ENCODE peak calls at places on chromosomes 3 and 15, in five cellular contexts. One of them, this sample, is unnamed.

GRCh38 chr3:81295906-81296305 is 465.5 kb downstream of the GBE1 start:
- DNase-seq in HepG2: no peak
- DNase-seq in K562: no peak
- DNase-seq in GM12878: no peak
- DNase-seq in H1: no peak
- DNase-seq in this sample: no peak

GRCh38 chr3:16498130-16498890 is 15.2 kb downstream of the RFTN1 start:
- DNase-seq in HepG2: no peak
- DNase-seq in K562: no peak
- DNase-seq in GM12878: no peak
- DNase-seq in H1: no peak
- DNase-seq in this sample: no peak

GRCh38 chr15:78038585-78039247 is 38.8 kb downstream of the TBC1D2B start:
- DNase-seq in HepG2: no peak
- DNase-seq in K562: no peak
- DNase-seq in GM12878: no peak
- DNase-seq in H1: no peak
- DNase-seq in this sample: no peak

GRCh38 chr3:64440498-64440897 is 215.2 kb upstream of the PRICKLE2 start:
- DNase-seq in HepG2: no peak
- DNase-seq in K562: no peak
- DNase-seq in GM12878: no peak
- DNase-seq in H1: no peak
- DNase-seq in this sample: no peak

GRCh38 chr15:43105778-43106485 is at the start of gene UBR1:
- DNase-seq in HepG2: peak
- DNase-seq in K562: peak
- DNase-seq in GM12878: peak
- DNase-seq in H1: peak
- DNase-seq in this sample: peak

GRCh38 chr15:72994778-72995177 is 57.5 kb upstream of the NEO1 start:
- DNase-seq in HepG2: no peak
- DNase-seq in K562: no peak
- DNase-seq in GM12878: no peak
- DNase-seq in H1: no peak
- DNase-seq in this sample: no peak

GRCh38 chr3:156416846-156417581 is 137.9 kb downstream of the SSR3 start:
- DNase-seq in HepG2: no peak
- DNase-seq in K562: no peak
- DNase-seq in GM12878: no peak
- DNase-seq in H1: no peak
- DNase-seq in this sample: no peak

GRCh38 chr3:119257654-119258410 is 17.2 kb upstream of the B4GALT4 start:
- DNase-seq in HepG2: no peak
- DNase-seq in K562: no peak
- DNase-seq in GM12878: no peak
- DNase-seq in H1: no peak
- DNase-seq in this sample: no peak

GRCh38 chr3:196631655-196632032 is 7.8 kb upstream of the NRROS start:
- DNase-seq in HepG2: no peak
- DNase-seq in K562: peak
- DNase-seq in GM12878: no peak
- DNase-seq in H1: no peak
- DNase-seq in this sample: no peak

GRCh38 chr3:125351814-125352456 is 23.2 kb downstream of the ZNF148 start:
- DNase-seq in HepG2: no peak
- DNase-seq in K562: no peak
- DNase-seq in GM12878: no peak
- DNase-seq in H1: no peak
- DNase-seq in this sample: no peak

GRCh38 chr3:190131329-190131728 is 10.6 kb upstream of the P3H2 start:
- DNase-seq in HepG2: no peak
- DNase-seq in K562: no peak
- DNase-seq in GM12878: no peak
- DNase-seq in H1: no peak
- DNase-seq in this sample: peak

GRCh38 chr15:101167791-101168462 is 83.9 kb downstream of the CHSY1 start:
- DNase-seq in HepG2: peak
- DNase-seq in K562: peak
- DNase-seq in GM12878: no peak
- DNase-seq in H1: no peak
- DNase-seq in this sample: peak

GRCh38 chr3:191372122-191372521 is 41.8 kb upstream of the UTS2B start:
- DNase-seq in HepG2: no peak
- DNase-seq in K562: no peak
- DNase-seq in GM12878: no peak
- DNase-seq in H1: no peak
- DNase-seq in this sample: no peak

GRCh38 chr3:160544837-160545236 is 20.5 kb downstream of the KPNA4 start:
- DNase-seq in HepG2: no peak
- DNase-seq in K562: no peak
- DNase-seq in GM12878: no peak
- DNase-seq in H1: no peak
- DNase-seq in this sample: no peak

GRCh38 chr15:73753250-73754130 is at the start of gene INSYN1:
- DNase-seq in HepG2: no peak
- DNase-seq in K562: no peak
- DNase-seq in GM12878: no peak
- DNase-seq in H1: peak
- DNase-seq in this sample: no peak

GRCh38 chr3:136893848-136894443 is 31.9 kb downstream of the NCK1 start:
- DNase-seq in HepG2: peak
- DNase-seq in K562: no peak
- DNase-seq in GM12878: no peak
- DNase-seq in H1: no peak
- DNase-seq in this sample: no peak

GRCh38 chr15:52749250-52749649 is 40.9 kb downstream of the ONECUT1 start:
- DNase-seq in HepG2: no peak
- DNase-seq in K562: no peak
- DNase-seq in GM12878: peak
- DNase-seq in H1: no peak
- DNase-seq in this sample: no peak

GRCh38 chr15:80411788-80412288 is 7.7 kb downstream of the ARNT2 start:
- DNase-seq in HepG2: no peak
- DNase-seq in K562: no peak
- DNase-seq in GM12878: no peak
- DNase-seq in H1: no peak
- DNase-seq in this sample: no peak

GRCh38 chr3:66856555-66856954 is 141.6 kb upstream of the KBTBD8 start:
- DNase-seq in HepG2: no peak
- DNase-seq in K562: no peak
- DNase-seq in GM12878: no peak
- DNase-seq in H1: no peak
- DNase-seq in this sample: no peak

GRCh38 chr15:66563566-66564110 is 2.2 kb downstream of the LCTL start:
- DNase-seq in HepG2: no peak
- DNase-seq in K562: no peak
- DNase-seq in GM12878: no peak
- DNase-seq in H1: no peak
- DNase-seq in this sample: no peak

GRCh38 chr3:31968927-31969418 is 12.1 kb downstream of the OSBPL10 start:
- DNase-seq in HepG2: peak
- DNase-seq in K562: no peak
- DNase-seq in GM12878: no peak
- DNase-seq in H1: no peak
- DNase-seq in this sample: peak

GRCh38 chr3:140733623-140734022 is 55.8 kb downstream of the TRIM42 start:
- DNase-seq in HepG2: no peak
- DNase-seq in K562: no peak
- DNase-seq in GM12878: no peak
- DNase-seq in H1: no peak
- DNase-seq in this sample: no peak

GRCh38 chr15:40766906-40767837 is 2.6 kb upstream of the C15orf62 start:
- DNase-seq in HepG2: no peak
- DNase-seq in K562: no peak
- DNase-seq in GM12878: no peak
- DNase-seq in H1: no peak
- DNase-seq in this sample: no peak

GRCh38 chr15:88904257-88904807 is 8.8 kb downstream of the MFGE8 start:
- DNase-seq in HepG2: no peak
- DNase-seq in K562: no peak
- DNase-seq in GM12878: no peak
- DNase-seq in H1: no peak
- DNase-seq in this sample: no peak

GRCh38 chr3:189806171-189806951 is 175.2 kb downstream of the TP63 start:
- DNase-seq in HepG2: no peak
- DNase-seq in K562: no peak
- DNase-seq in GM12878: no peak
- DNase-seq in H1: no peak
- DNase-seq in this sample: no peak

GRCh38 chr3:109806929-109807328 is 469.6 kb upstream of the DPPA4 start:
- DNase-seq in HepG2: peak
- DNase-seq in K562: peak
- DNase-seq in GM12878: no peak
- DNase-seq in H1: no peak
- DNase-seq in this sample: peak

GRCh38 chr3:192444096-192444790 is 283.1 kb downstream of the FGF12 start:
- DNase-seq in HepG2: peak
- DNase-seq in K562: peak
- DNase-seq in GM12878: peak
- DNase-seq in H1: peak
- DNase-seq in this sample: peak

GRCh38 chr15:90592144-90592887 is 62.6 kb downstream of the CRTC3 start:
- DNase-seq in HepG2: peak
- DNase-seq in K562: no peak
- DNase-seq in GM12878: no peak
- DNase-seq in H1: no peak
- DNase-seq in this sample: no peak

GRCh38 chr15:101320501-101321052 is 25.5 kb upstream of the SNRPA1 start:
- DNase-seq in HepG2: no peak
- DNase-seq in K562: no peak
- DNase-seq in GM12878: no peak
- DNase-seq in H1: no peak
- DNase-seq in this sample: no peak

GRCh38 chr3:147775816-147776530 is 366.8 kb downstream of the ZIC1 start:
- DNase-seq in HepG2: no peak
- DNase-seq in K562: no peak
- DNase-seq in GM12878: no peak
- DNase-seq in H1: no peak
- DNase-seq in this sample: no peak

GRCh38 chr15:90873998-90874605 is 5.7 kb downstream of the FURIN start:
- DNase-seq in HepG2: peak
- DNase-seq in K562: peak
- DNase-seq in GM12878: no peak
- DNase-seq in H1: no peak
- DNase-seq in this sample: no peak

GRCh38 chr3:172877011-172877410 is 126.5 kb downstream of the ECT2 start:
- DNase-seq in HepG2: no peak
- DNase-seq in K562: no peak
- DNase-seq in GM12878: no peak
- DNase-seq in H1: no peak
- DNase-seq in this sample: no peak

GRCh38 chr3:101963902-101964362 is 114.6 kb downstream of the NFKBIZ start:
- DNase-seq in HepG2: no peak
- DNase-seq in K562: no peak
- DNase-seq in GM12878: no peak
- DNase-seq in H1: no peak
- DNase-seq in this sample: no peak

GRCh38 chr3:65338571-65338970 is 650.8 kb upstream of the ADAMTS9 start:
- DNase-seq in HepG2: no peak
- DNase-seq in K562: peak
- DNase-seq in GM12878: no peak
- DNase-seq in H1: no peak
- DNase-seq in this sample: no peak

GRCh38 chr3:193829781-193830180 is 236.8 kb downstream of the OPA1 start:
- DNase-seq in HepG2: no peak
- DNase-seq in K562: no peak
- DNase-seq in GM12878: no peak
- DNase-seq in H1: no peak
- DNase-seq in this sample: peak
- TF ChIP-seq SP1 in HepG2: no peak
- TF ChIP-seq SP1 in K562: no peak
- TF ChIP-seq SP1 in GM12878: no peak
- TF ChIP-seq SP1 in H1: no peak
- TF ChIP-seq SP1 in this sample: peak

GRCh38 chr3:53114011-53114400 is 16.2 kb downstream of the RFT1 start:
- DNase-seq in HepG2: peak
- DNase-seq in K562: peak
- DNase-seq in GM12878: no peak
- DNase-seq in H1: peak
- DNase-seq in this sample: peak
- TF ChIP-seq POLR2AphosphoS5 in HepG2: no peak
- TF ChIP-seq POLR2AphosphoS5 in K562: no peak
- TF ChIP-seq POLR2AphosphoS5 in GM12878: no peak
- TF ChIP-seq POLR2AphosphoS5 in H1: no peak
- TF ChIP-seq POLR2AphosphoS5 in this sample: no peak

GRCh38 chr15:25971053-25971452 is 107.9 kb upstream of the ATP10A start:
- DNase-seq in HepG2: no peak
- DNase-seq in K562: no peak
- DNase-seq in GM12878: no peak
- DNase-seq in H1: no peak
- DNase-seq in this sample: no peak
- TF ChIP-seq SP1 in HepG2: no peak
- TF ChIP-seq SP1 in K562: no peak
- TF ChIP-seq SP1 in GM12878: no peak
- TF ChIP-seq SP1 in H1: no peak
- TF ChIP-seq SP1 in this sample: no peak

GRCh38 chr15:75616766-75617165 is 8.8 kb downstream of the SNUPN start:
- DNase-seq in HepG2: no peak
- DNase-seq in K562: no peak
- DNase-seq in GM12878: no peak
- DNase-seq in H1: no peak
- DNase-seq in this sample: no peak

GRCh38 chr15:75620043-75620775 is 5.3 kb downstream of the SNUPN start:
- DNase-seq in HepG2: no peak
- DNase-seq in K562: no peak
- DNase-seq in GM12878: no peak
- DNase-seq in H1: no peak
- DNase-seq in this sample: no peak

GRCh38 chr15:75625542-75626347 is at the start of gene SNUPN:
- DNase-seq in HepG2: peak
- DNase-seq in K562: peak
- DNase-seq in GM12878: peak
- DNase-seq in H1: peak
- DNase-seq in this sample: peak

GRCh38 chr15:75622505-75622904 is 3.0 kb downstream of the SNUPN start:
- DNase-seq in HepG2: no peak
- DNase-seq in K562: no peak
- DNase-seq in GM12878: no peak
- DNase-seq in H1: no peak
- DNase-seq in this sample: no peak

GRCh38 chr15:75620776-75621536 is 4.6 kb downstream of the SNUPN start:
- DNase-seq in HepG2: no peak
- DNase-seq in K562: no peak
- DNase-seq in GM12878: no peak
- DNase-seq in H1: no peak
- DNase-seq in this sample: no peak
- TF ChIP-seq POLR2AphosphoS5 in HepG2: no peak
- TF ChIP-seq POLR2AphosphoS5 in K562: no peak
- TF ChIP-seq POLR2AphosphoS5 in GM12878: no peak
- TF ChIP-seq POLR2AphosphoS5 in H1: no peak
- TF ChIP-seq POLR2AphosphoS5 in this sample: no peak

GRCh38 chr15:85494035-85494793 is 113.8 kb downstream of the AKAP13 start:
- DNase-seq in HepG2: no peak
- DNase-seq in K562: no peak
- DNase-seq in GM12878: no peak
- DNase-seq in H1: no peak
- DNase-seq in this sample: peak
- TF ChIP-seq SP1 in HepG2: no peak
- TF ChIP-seq SP1 in K562: no peak
- TF ChIP-seq SP1 in GM12878: no peak
- TF ChIP-seq SP1 in H1: no peak
- TF ChIP-seq SP1 in this sample: peak